ENCODE peak calls at places on chromosomes 13 and 19, in six cellular contexts. Q is HFF-Myc, K is psoas muscle, I is AG09309, C is PC-3, D is bronchial epithelial cell. F is an unnamed sample.

GRCh38 chr19:56109216-56109615 is 11.9 kb downstream of the ZNF787 start:
- DNase-seq in Q (no peak), K (no peak), I (no peak), C (no peak), D (no peak), F (no peak)

GRCh38 chr19:32971715-32972540 is at the start of the genes CEP89 and FAAP24:
- DNase-seq in Q (peak; percentile 99), K (peak; percentile 98), I (peak; percentile 98), C (peak; percentile 99), D (peak; percentile 97), F (peak; percentile 98)

GRCh38 chr19:7562646-7563393 is 27.3 kb downstream of the PNPLA6 start:
- DNase-seq in Q (no peak), K (no peak), I (no peak), C (peak; percentile 58), D (no peak), F (no peak)

GRCh38 chr19:29489182-29489951 is 36.4 kb upstream of the VSTM2B start:
- DNase-seq in Q (no peak), K (no peak), I (no peak), C (no peak), D (no peak), F (no peak)

GRCh38 chr13:40375522-40376171 is 290.8 kb downstream of the FOXO1 start:
- DNase-seq in Q (no peak), K (peak; percentile 73), I (no peak), C (no peak), D (no peak), F (no peak)

GRCh38 chr13:68813397-68813796 is 1294.2 kb upstream of the ATXN8OS start:
- DNase-seq in Q (no peak), K (no peak), I (no peak), C (no peak), D (no peak), F (no peak)

GRCh38 chr13:71156550-71156949 is 710.5 kb downstream of the DACH1 start:
- DNase-seq in Q (no peak), K (no peak), I (no peak), C (no peak), D (no peak), F (no peak)

GRCh38 chr13:46119883-46120614 is 15.2 kb upstream of the CPB2 start:
- DNase-seq in Q (no peak), K (no peak), I (no peak), C (peak; percentile 56), D (peak; percentile 52), F (peak; percentile 52)

GRCh38 chr19:11355160-11356073 is at the start of gene PLPPR2:
- DNase-seq in Q (no peak), K (peak; percentile 96), I (peak; percentile 34), C (peak; percentile 98), D (peak; percentile 71), F (no peak)

GRCh38 chr13:107301724-107302374 is 733.9 kb upstream of the ARGLU1 start:
- DNase-seq in Q (no peak), K (no peak), I (no peak), C (peak; percentile 2), D (no peak), F (no peak)

GRCh38 chr19:17314007-17314589 is 4.7 kb downstream of the DDA1 start:
- DNase-seq in Q (no peak), K (no peak), I (no peak), C (no peak), D (no peak), F (no peak)

GRCh38 chr13:50797081-50797480 is 46.4 kb downstream of the DLEU7 start:
- DNase-seq in Q (no peak), K (no peak), I (no peak), C (no peak), D (no peak), F (no peak)

GRCh38 chr19:11652492-11652891 is 55.2 kb downstream of the ZNF627 start:
- DNase-seq in Q (no peak), K (no peak), I (no peak), C (no peak), D (no peak), F (no peak)

GRCh38 chr19:3142292-3142670 is 6.4 kb downstream of the GNA15 start:
- DNase-seq in Q (no peak), K (no peak), I (no peak), C (peak; percentile 81), D (peak; percentile 86), F (peak; percentile 34)

GRCh38 chr19:55210120-55210493 is 806 bp upstream of the PTPRH start:
- DNase-seq in Q (peak; percentile 90), K (no peak), I (peak; percentile 94), C (peak; percentile 99), D (peak; percentile 98), F (peak; percentile 91)

GRCh38 chr19:2061936-2062729 is 11.1 kb upstream of the MKNK2 start:
- DNase-seq in Q (no peak), K (peak; percentile 76), I (no peak), C (no peak), D (no peak), F (no peak)

GRCh38 chr19:27972291-27973040 is 1240.5 kb downstream of the UQCRFS1 start:
- DNase-seq in Q (no peak), K (no peak), I (no peak), C (peak; percentile 41), D (peak; percentile 13), F (peak; percentile 73)

GRCh38 chr13:106756446-106756845 is 188.5 kb upstream of the ARGLU1 start:
- DNase-seq in Q (no peak), K (no peak), I (no peak), C (no peak), D (no peak), F (no peak)

GRCh38 chr19:1154731-1155351 is 19.2 kb downstream of the SBNO2 start:
- DNase-seq in Q (no peak), K (peak; percentile 96), I (peak; percentile 81), C (no peak), D (peak; percentile 78), F (peak; percentile 58)

GRCh38 chr19:28074773-28075172 is 1138.2 kb downstream of the UQCRFS1 start:
- DNase-seq in Q (no peak), K (no peak), I (no peak), C (no peak), D (no peak), F (no peak)

GRCh38 chr13:30292325-30292724 is 15.0 kb downstream of the KATNAL1 start:
- DNase-seq in Q (no peak), K (no peak), I (no peak), C (no peak), D (no peak), F (no peak)

GRCh38 chr19:47475460-47475859 is 3.8 kb upstream of the SLC8A2 start:
- DNase-seq in Q (no peak), K (peak; percentile 6), I (no peak), C (no peak), D (no peak), F (no peak)

GRCh38 chr13:67125681-67126080 is 104.5 kb downstream of the PCDH9 start:
- DNase-seq in Q (no peak), K (no peak), I (no peak), C (no peak), D (no peak), F (no peak)

GRCh38 chr13:61024046-61024445 is 391.6 kb downstream of the PCDH20 start:
- DNase-seq in Q (no peak), K (no peak), I (no peak), C (no peak), D (no peak), F (peak; percentile 17)

GRCh38 chr13:40329682-40330485 is 336.6 kb downstream of the FOXO1 start:
- DNase-seq in Q (no peak), K (no peak), I (no peak), C (peak; percentile 22), D (no peak), F (no peak)

GRCh38 chr13:110913322-110913721 is 1.5 kb downstream of the ANKRD10 start:
- DNase-seq in Q (no peak), K (no peak), I (no peak), C (peak; percentile 49), D (peak; percentile 35), F (no peak)

GRCh38 chr19:50178859-50179537 is 15.9 kb upstream of the IZUMO2 start:
- DNase-seq in Q (no peak), K (no peak), I (no peak), C (peak; percentile 27), D (no peak), F (peak; percentile 54)

GRCh38 chr13:43799191-43799590 is 12.4 kb upstream of the ENOX1 start:
- DNase-seq in Q (no peak), K (no peak), I (no peak), C (peak; percentile 52), D (peak; percentile 90), F (no peak)

GRCh38 chr19:37537391-37537947 is 30.7 kb downstream of the ZNF793 start:
- DNase-seq in Q (no peak), K (no peak), I (no peak), C (no peak), D (no peak), F (no peak)
- H3K4me3 ChIP-seq in Q (no peak overlapping the region), K (no peak overlapping the region), I (no peak overlapping the region), C (no peak overlapping the region), D (no peak overlapping the region), F (no peak overlapping the region)

GRCh38 chr13:102394158-102395053 is 7.4 kb downstream of the FGF14 start:
- DNase-seq in Q (peak; percentile 54), K (peak; percentile 97), I (peak; percentile 24), C (no peak), D (peak; percentile 66), F (peak; percentile 60)
- TF ChIP-seq CTCF in Q (peak; percentile 30), K (no peak), I (no peak), C (no peak), D (peak; percentile 55), F (peak; percentile 62)

GRCh38 chr19:18790566-18791314 is at the start of gene COMP:
- DNase-seq in Q (no peak), K (no peak), I (no peak), C (no peak), D (no peak), F (no peak)
- H3K4me3 ChIP-seq in Q (no peak within 1 kb of the TSS), K (peak within 1 kb of the TSS; percentile 49), I (peak within 1 kb of the TSS; percentile 60), C (peak within 1 kb of the TSS; percentile 24), D (no peak within 1 kb of the TSS), F (no peak within 1 kb of the TSS)

GRCh38 chr19:19062454-19063182 is 1.2 kb upstream of the SLC25A42 start:
- DNase-seq in Q (peak; percentile 51), K (no peak), I (no peak), C (peak; percentile 75), D (peak; percentile 49), F (no peak)

GRCh38 chr19:19064811-19065745 is 1.3 kb downstream of the SLC25A42 start:
- DNase-seq in Q (no peak), K (no peak), I (no peak), C (peak; percentile 19), D (no peak), F (no peak)

GRCh38 chr19:19061491-19061890 is 2.3 kb upstream of the SLC25A42 start:
- DNase-seq in Q (no peak), K (peak; percentile 79), I (no peak), C (no peak), D (no peak), F (no peak)

GRCh38 chr19:19063183-19064097 is at the start of gene SLC25A42:
- DNase-seq in Q (peak; percentile 98), K (peak; percentile 100), I (peak; percentile 99), C (peak; percentile 99), D (peak; percentile 97), F (peak; percentile 99)

DNA sequence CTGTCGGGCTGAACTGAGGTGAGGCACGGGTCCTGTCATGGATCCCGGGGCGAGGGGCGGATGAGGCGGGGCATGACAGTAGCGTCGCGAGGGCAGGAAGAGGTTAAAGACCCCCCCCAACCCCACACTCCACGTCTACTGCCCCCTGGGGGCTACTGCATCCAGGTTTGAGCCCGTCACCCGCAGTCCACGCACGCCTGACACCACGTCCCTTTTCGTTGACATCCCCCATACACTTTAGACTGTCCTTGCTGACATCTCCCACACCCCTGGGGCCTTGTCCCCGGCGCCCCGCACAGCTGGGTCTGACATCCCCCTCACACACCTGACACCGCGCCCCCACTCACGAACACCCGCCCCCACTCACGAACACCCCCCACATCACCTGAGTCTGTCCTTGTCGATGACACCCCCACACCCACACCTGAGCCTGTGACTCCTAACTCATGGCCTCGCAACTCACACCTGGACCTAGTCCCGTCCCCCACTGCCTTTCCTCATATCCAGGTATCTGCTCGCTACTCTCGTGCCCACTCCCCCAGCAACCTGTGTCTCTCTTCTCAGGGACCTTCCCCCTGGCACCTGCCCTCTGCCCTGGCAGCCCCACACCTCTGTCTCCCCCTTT is 416 bp downstream of the SLC25A42 start:
- DNase-seq in Q (no peak), K (no peak), I (no peak), C (no peak), D (no peak), F (no peak)
- TF ChIP-seq CTCF in Q (peak; percentile 16), K (no peak), I (peak; percentile 25), C (peak; percentile 14), D (peak; percentile 32), F (peak; percentile 35)

F was measured in retinal pigment epithelial cell.